ENCODE peak calls at places on chromosomes 5 and 9, in four cellular contexts. One of them, this sample, is unnamed.

GRCh38 chr9:36798350-36799065 is 225.8 kb downstream of the MELK start:
- DNase-seq in H1: no peak
- DNase-seq in K562: peak; percentile 33
- DNase-seq in HepG2: peak; percentile 24
- DNase-seq in this sample: peak; percentile 35

GRCh38 chr5:76270214-76270613 is 132.9 kb upstream of the IQGAP2 start:
- DNase-seq in H1: no peak
- DNase-seq in K562: no peak
- DNase-seq in HepG2: no peak
- DNase-seq in this sample: peak; percentile 10

GRCh38 chr9:91164724-91165520 is 196.8 kb downstream of the AUH start:
- DNase-seq in H1: no peak
- DNase-seq in K562: peak; percentile 89
- DNase-seq in HepG2: peak; percentile 30
- DNase-seq in this sample: peak; percentile 86

GRCh38 chr5:138536665-138537315 is 6.2 kb downstream of the ETF1 start:
- DNase-seq in H1: no peak
- DNase-seq in K562: peak; percentile 43
- DNase-seq in HepG2: peak; percentile 43
- DNase-seq in this sample: peak; percentile 40

GRCh38 chr9:135983745-135984710 is 22.9 kb upstream of the UBAC1 start:
- DNase-seq in H1: no peak
- DNase-seq in K562: no peak
- DNase-seq in HepG2: no peak
- DNase-seq in this sample: no peak

GRCh38 chr9:22117511-22118388 is 108.6 kb upstream of the CDKN2B start:
- DNase-seq in H1: no peak
- DNase-seq in K562: no peak
- DNase-seq in HepG2: peak; percentile 57
- DNase-seq in this sample: no peak

GRCh38 chr9:132135456-132135855 is 26.4 kb upstream of the NTNG2 start:
- DNase-seq in H1: no peak
- DNase-seq in K562: no peak
- DNase-seq in HepG2: no peak
- DNase-seq in this sample: no peak

GRCh38 chr9:126869368-126869767 is 8.9 kb downstream of the ZBTB34 start:
- DNase-seq in H1: no peak
- DNase-seq in K562: no peak
- DNase-seq in HepG2: no peak
- DNase-seq in this sample: no peak

GRCh38 chr5:149990518-149991376 is 9.7 kb downstream of the TIGD6 start:
- DNase-seq in H1: no peak
- DNase-seq in K562: peak; percentile 74
- DNase-seq in HepG2: peak; percentile 76
- DNase-seq in this sample: peak; percentile 81

GRCh38 chr5:159819671-159820411 is 96.4 kb upstream of the ADRA1B start:
- DNase-seq in H1: no peak
- DNase-seq in K562: no peak
- DNase-seq in HepG2: no peak
- DNase-seq in this sample: no peak

GRCh38 chr5:106420102-106420501 is 1250.6 kb downstream of the EFNA5 start:
- DNase-seq in H1: no peak
- DNase-seq in K562: no peak
- DNase-seq in HepG2: no peak
- DNase-seq in this sample: no peak

GRCh38 chr9:90906316-90907055 is 104.9 kb downstream of the SYK start:
- DNase-seq in H1: no peak
- DNase-seq in K562: no peak
- DNase-seq in HepG2: no peak
- DNase-seq in this sample: no peak

GRCh38 chr9:18472915-18473314 is 1.0 kb upstream of the ADAMTSL1 start:
- DNase-seq in H1: no peak
- DNase-seq in K562: no peak
- DNase-seq in HepG2: no peak
- DNase-seq in this sample: no peak

GRCh38 chr5:172499287-172499686 is 45.0 kb upstream of the SH3PXD2B start:
- DNase-seq in H1: no peak
- DNase-seq in K562: no peak
- DNase-seq in HepG2: no peak
- DNase-seq in this sample: no peak

GRCh38 chr5:118791986-118792734 is 196.2 kb downstream of the DTWD2 start:
- DNase-seq in H1: peak; percentile 2
- DNase-seq in K562: peak; percentile 50
- DNase-seq in HepG2: peak; percentile 54
- DNase-seq in this sample: peak; percentile 18

GRCh38 chr9:127253446-127253845 is 11.1 kb upstream of the GARNL3 start:
- DNase-seq in H1: no peak
- DNase-seq in K562: no peak
- DNase-seq in HepG2: no peak
- DNase-seq in this sample: no peak

GRCh38 chr5:75042511-75042910 is 9.8 kb downstream of the GCNT4 start:
- DNase-seq in H1: no peak
- DNase-seq in K562: no peak
- DNase-seq in HepG2: no peak
- DNase-seq in this sample: no peak

GRCh38 chr5:75037106-75037505 is 15.3 kb downstream of the GCNT4 start:
- DNase-seq in H1: no peak
- DNase-seq in K562: peak; percentile 14
- DNase-seq in HepG2: peak; percentile 16
- DNase-seq in this sample: peak; percentile 48

GRCh38 chr5:75044406-75044805 is 8.0 kb downstream of the GCNT4 start:
- DNase-seq in H1: no peak
- DNase-seq in K562: no peak
- DNase-seq in HepG2: no peak
- DNase-seq in this sample: no peak

GRCh38 chr5:75043736-75044264 is 8.6 kb downstream of the GCNT4 start:
- DNase-seq in H1: no peak
- DNase-seq in K562: no peak
- DNase-seq in HepG2: no peak
- DNase-seq in this sample: no peak

DNA sequence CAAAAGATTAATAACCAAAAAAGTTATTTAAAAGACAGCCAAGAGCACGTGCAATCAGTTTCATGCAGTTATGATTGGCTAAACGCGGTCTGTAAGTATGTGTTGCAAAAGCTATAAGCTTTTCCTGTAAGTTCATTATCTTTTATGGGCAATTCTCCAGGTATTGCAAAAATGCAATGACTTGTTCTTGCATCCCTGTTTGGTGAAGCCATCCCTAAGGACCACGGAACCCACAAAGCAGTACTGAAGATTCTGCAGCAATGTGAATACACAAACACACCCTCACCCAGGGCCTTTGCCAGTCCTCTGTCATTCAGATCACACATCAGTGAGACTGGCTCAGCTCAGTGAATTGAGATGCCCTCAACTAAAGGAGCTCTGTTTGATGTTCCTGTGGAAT is 11.4 kb downstream of the GCNT4 start:
- DNase-seq in H1: no peak
- DNase-seq in K562: no peak
- DNase-seq in HepG2: no peak
- DNase-seq in this sample: no peak
- TF ChIP-seq CHD2 in H1: no peak
- TF ChIP-seq CHD2 in K562: no peak
- TF ChIP-seq CHD2 in HepG2: no peak
- TF ChIP-seq CHD2 in this sample: no peak

DNA sequence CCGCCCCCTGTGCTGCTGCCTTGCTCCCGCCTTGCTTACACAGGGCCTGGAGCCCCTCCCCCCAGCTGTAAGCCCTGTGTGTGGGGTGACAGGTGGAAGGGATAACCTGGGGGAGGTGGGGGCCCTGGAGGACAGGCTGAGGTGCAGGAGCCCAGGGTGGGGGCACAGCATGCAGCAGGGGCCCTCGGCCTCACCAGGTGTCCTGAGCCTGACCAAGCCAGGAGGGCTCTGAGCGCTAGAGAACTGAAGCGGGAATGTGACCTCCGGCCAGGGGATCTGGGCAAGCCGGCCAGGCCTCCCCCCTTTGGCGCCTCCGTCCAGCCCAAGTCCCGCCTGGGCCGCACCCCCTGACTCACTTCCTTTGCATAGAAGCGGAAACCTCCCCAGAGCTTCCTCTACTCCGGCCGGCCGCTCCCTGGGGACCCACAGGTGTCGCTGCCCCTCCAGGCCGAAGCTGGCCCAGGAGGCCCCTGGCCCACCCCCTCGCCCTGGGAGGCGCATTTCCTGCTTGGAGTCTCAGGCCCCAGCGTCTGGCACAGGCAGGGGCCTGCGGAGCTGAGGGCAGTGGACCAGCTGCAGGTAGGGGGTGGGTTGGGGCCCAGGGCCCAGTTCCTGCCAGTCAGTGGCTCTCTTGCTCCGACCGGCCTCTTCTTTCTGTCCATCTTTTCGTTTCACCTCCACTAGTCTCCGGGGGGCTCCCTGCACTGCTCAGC is at the start of gene TOR4A:
- DNase-seq in H1: no peak
- DNase-seq in K562: peak; percentile 94
- DNase-seq in HepG2: peak; percentile 94
- DNase-seq in this sample: peak; percentile 92
- TF ChIP-seq JUN in H1: no peak
- TF ChIP-seq JUN in K562: no peak
- TF ChIP-seq JUN in HepG2: no peak
- TF ChIP-seq JUN in this sample: peak; percentile 42

GRCh38 chr5:78648359-78649219 is at the start of gene LHFPL2:
- DNase-seq in H1: no peak
- DNase-seq in K562: peak; percentile 67
- DNase-seq in HepG2: no peak
- DNase-seq in this sample: peak; percentile 78
- TF ChIP-seq POLR2A in H1: no peak
- TF ChIP-seq POLR2A in K562: no peak
- TF ChIP-seq POLR2A in HepG2: no peak
- TF ChIP-seq POLR2A in this sample: peak; percentile 45

DNA sequence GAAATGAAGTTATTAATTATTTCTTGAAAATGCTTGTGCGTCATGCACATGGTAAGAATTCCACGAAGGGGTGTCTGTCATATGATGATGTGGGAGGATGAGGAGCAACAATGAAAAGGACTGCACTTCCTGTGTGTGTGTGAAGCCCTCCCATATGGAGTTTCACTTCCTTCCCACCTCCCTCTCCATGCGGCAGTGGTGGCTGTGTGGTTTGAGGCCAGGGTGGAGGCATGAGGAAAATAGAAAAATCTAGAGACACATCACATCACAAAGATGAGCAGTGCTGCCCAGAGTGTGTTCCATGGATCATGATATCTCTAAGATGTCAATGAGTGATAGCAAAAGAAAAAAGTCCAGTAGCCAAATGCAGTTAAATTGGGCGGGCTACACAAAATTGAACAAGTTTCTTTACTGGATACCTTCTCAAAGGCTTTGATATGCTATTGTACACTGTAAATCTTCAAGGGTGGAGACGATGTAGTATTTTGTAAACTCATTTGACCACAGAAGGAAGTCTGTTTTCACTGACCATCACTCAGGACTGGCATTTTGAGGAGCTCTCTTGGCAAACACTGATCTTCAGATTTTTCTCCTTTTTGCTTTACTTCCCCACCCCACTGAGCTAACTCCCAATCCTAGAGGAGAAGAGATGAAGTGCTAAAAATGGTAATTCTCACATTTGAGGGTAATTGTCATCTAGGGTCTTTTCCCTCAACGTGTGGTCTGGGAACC is 55.7 kb upstream of the EQTN start:
- DNase-seq in H1: no peak
- DNase-seq in K562: no peak
- DNase-seq in HepG2: no peak
- DNase-seq in this sample: no peak
- TF ChIP-seq CHD2 in H1: no peak
- TF ChIP-seq CHD2 in K562: no peak
- TF ChIP-seq CHD2 in HepG2: no peak
- TF ChIP-seq CHD2 in this sample: no peak

GRCh38 chr5:56309262-56309826 is 76.2 kb upstream of the ANKRD55 start:
- DNase-seq in H1: no peak
- DNase-seq in K562: no peak
- DNase-seq in HepG2: no peak
- DNase-seq in this sample: no peak
- TF ChIP-seq JUN in H1: no peak
- TF ChIP-seq JUN in K562: no peak
- TF ChIP-seq JUN in HepG2: no peak
- TF ChIP-seq JUN in this sample: no peak

DNA sequence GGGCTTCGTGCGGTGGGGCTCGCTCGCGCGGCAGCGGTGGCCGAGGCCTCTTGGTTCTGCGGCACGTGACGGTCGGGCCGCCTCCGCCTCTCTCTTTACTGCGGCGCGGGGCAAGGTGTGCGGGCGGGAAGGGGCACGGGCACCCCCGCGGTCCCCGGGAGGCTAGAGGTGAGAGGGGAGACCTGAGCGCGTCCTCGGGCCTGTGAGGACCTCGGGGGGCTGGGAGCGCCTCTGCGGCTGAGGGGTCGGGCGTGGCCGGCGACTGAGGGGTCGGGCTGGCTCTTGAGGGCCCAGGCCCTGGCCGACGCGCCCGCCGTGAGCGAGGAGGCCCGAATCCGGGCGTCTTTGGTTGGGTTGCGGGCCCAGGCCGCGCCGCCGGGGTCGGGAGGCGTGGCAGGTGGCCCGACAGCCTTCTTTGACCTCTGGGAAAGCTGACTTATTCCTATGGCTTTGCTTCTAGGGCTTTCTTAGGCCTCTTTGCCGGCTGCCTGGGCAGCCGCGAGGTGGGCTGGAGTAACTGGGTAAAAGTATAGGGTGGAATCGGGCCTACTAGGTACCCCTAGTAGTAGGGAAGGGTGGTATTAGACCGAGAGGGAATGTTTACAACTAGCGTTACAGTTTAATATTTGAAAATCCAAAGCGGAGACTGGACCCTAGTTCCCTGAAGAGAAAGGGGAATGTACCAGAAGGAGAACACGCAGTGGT is at the start of gene CANX:
- DNase-seq in H1: no peak
- DNase-seq in K562: no peak
- DNase-seq in HepG2: no peak
- DNase-seq in this sample: peak; percentile 44
- TF ChIP-seq POLR2A in H1: peak; percentile 88
- TF ChIP-seq POLR2A in K562: peak; percentile 86
- TF ChIP-seq POLR2A in HepG2: peak; percentile 81
- TF ChIP-seq POLR2A in this sample: peak; percentile 90